ENCODE peak calls at places on chromosome 13, in four cellular contexts. U is A549, H is HT1080, V is NCI-H510A. J is an unnamed sample.

GRCh38 chr13:59415498-59415897 is 748.2 kb downstream of the DIAPH3 start:
- DNase-seq in U (no peak), V (no peak), H (no peak), J (no peak)

GRCh38 chr13:113742000-113742441 is 17.0 kb upstream of the TMEM255B start:
- DNase-seq in H (peak), V (peak), U (peak), J (no peak)

GRCh38 chr13:42600943-42601342 is 27.0 kb downstream of the TNFSF11 start:
- DNase-seq in U (no peak), V (no peak), H (peak), J (no peak)

GRCh38 chr13:53201454-53202225 is 173.0 kb downstream of the OLFM4 start:
- DNase-seq in V (no peak), U (no peak), H (no peak), J (peak)

GRCh38 chr13:46571189-46571901 is 18.4 kb downstream of the LRCH1 start:
- DNase-seq in H (peak), U (peak), V (no peak), J (no peak)

GRCh38 chr13:37074703-37075102 is 15.2 kb upstream of the SUPT20H start:
- DNase-seq in H (peak), U (peak), V (no peak), J (no peak)

GRCh38 chr13:97310809-97311436 is 88.8 kb downstream of the MBNL2 start:
- DNase-seq in U (no peak), V (no peak), H (no peak), J (no peak)

GRCh38 chr13:74466015-74466414 is 331.8 kb upstream of the KLF12 start:
- DNase-seq in H (no peak), V (no peak), U (no peak), J (no peak)

GRCh38 chr13:28171266-28171665 is 32.9 kb downstream of the PAN3 start:
- DNase-seq in H (no peak), V (no peak), U (no peak), J (no peak)

GRCh38 chr13:24900507-24900906 is 136.5 kb downstream of the RNF17 start:
- DNase-seq in V (no peak), U (no peak), H (no peak), J (no peak)

GRCh38 chr13:97692628-97693027 is 258.7 kb downstream of the RAP2A start:
- DNase-seq in V (no peak), U (no peak), H (no peak), J (no peak)

GRCh38 chr13:89943139-89943538 is 1404.3 kb upstream of the MIR17HG start:
- DNase-seq in U (no peak), H (no peak), V (no peak), J (no peak)

GRCh38 chr13:72141845-72142470 is 275.0 kb upstream of the DACH1 start:
- DNase-seq in V (no peak), U (no peak), H (no peak), J (no peak)

GRCh38 chr13:38697628-38698333 is 10.9 kb downstream of the FREM2 start:
- DNase-seq in U (no peak), H (peak), V (no peak), J (no peak)

GRCh38 chr13:26600345-26600761 is 42.9 kb downstream of the WASF3 start:
- DNase-seq in H (no peak), U (no peak), V (no peak), J (no peak)

GRCh38 chr13:57627663-57628062 is 3.9 kb upstream of the PCDH17 start:
- DNase-seq in V (no peak), U (peak), H (peak), J (no peak)

GRCh38 chr13:98252931-98253470 is 75.9 kb upstream of the RNF113B start:
- DNase-seq in H (peak), V (no peak), U (no peak), J (no peak)

GRCh38 chr13:112325941-112326645 is 50.1 kb upstream of the SPACA7 start:
- DNase-seq in H (peak), V (no peak), U (no peak), J (no peak)

GRCh38 chr13:73334459-73334858 is 275.7 kb downstream of the KLF5 start:
- DNase-seq in U (peak), H (peak), V (no peak), J (no peak)